ENCODE peak calls at places on chromosomes 5 and 9, in five cellular contexts. A is fibroblast of pulmonary artery, W is AG09309, K is IMR-90, N is A549. S is an unnamed sample.

GRCh38 chr9:78472111-78472510 is 175.2 kb downstream of the PSAT1 start:
- DNase-seq in A (no peak), W (no peak), K (no peak), N (no peak), S (no peak)

GRCh38 chr5:35672995-35673394 is 55.3 kb downstream of the SPEF2 start:
- DNase-seq in A (no peak), W (no peak), K (no peak), N (no peak), S (no peak)

GRCh38 chr5:16957305-16958165 is 21.4 kb upstream of the MYO10 start:
- DNase-seq in A (peak; percentile 94), W (peak; percentile 85), K (peak; percentile 98), N (no peak), S (peak; percentile 88)

GRCh38 chr9:33404782-33405362 is 2.5 kb upstream of the AQP7 start:
- DNase-seq in A (no peak), W (no peak), K (no peak), N (no peak), S (no peak)

GRCh38 chr9:136171009-136171800 is 33.7 kb downstream of the LHX3 start:
- DNase-seq in A (no peak), W (no peak), K (no peak), N (no peak), S (no peak)

GRCh38 chr9:114516913-114517312 is 11.6 kb upstream of the WHRN start:
- DNase-seq in A (peak; percentile 26), W (peak; percentile 29), K (peak; percentile 61), N (no peak), S (peak; percentile 63)

GRCh38 chr9:123267481-123268239 is 726 bp downstream of the STRBP start:
- DNase-seq in A (no peak), W (no peak), K (no peak), N (no peak), S (no peak)

GRCh38 chr5:111779260-111780254 is 22.6 kb upstream of the NREP start:
- DNase-seq in A (peak; percentile 44), W (no peak), K (peak; percentile 39), N (no peak), S (peak; percentile 48)

GRCh38 chr9:89606049-89606481 is 1.3 kb downstream of the GADD45G start:
- DNase-seq in A (peak; percentile 72), W (peak; percentile 20), K (peak; percentile 61), N (peak; percentile 28), S (peak; percentile 83)

GRCh38 chr5:31280210-31280609 is 86.7 kb downstream of the CDH6 start:
- DNase-seq in A (no peak), W (no peak), K (peak; percentile 37), N (no peak), S (no peak)

GRCh38 chr5:167839065-167839464 is 452.4 kb upstream of the WWC1 start:
- DNase-seq in A (no peak), W (no peak), K (no peak), N (no peak), S (peak; percentile 96)

GRCh38 chr9:75990181-75990580 is 99.7 kb downstream of the PCSK5 start:
- DNase-seq in A (no peak), W (no peak), K (no peak), N (no peak), S (no peak)

GRCh38 chr5:1544294-1545010 is 20.7 kb upstream of the LPCAT1 start:
- DNase-seq in A (no peak), W (no peak), K (no peak), N (no peak), S (no peak)

GRCh38 chr5:67161767-67162166 is 34.8 kb downstream of the CD180 start:
- DNase-seq in A (no peak), W (no peak), K (no peak), N (no peak), S (no peak)

GRCh38 chr5:175710361-175710760 is 52.5 kb downstream of the HRH2 start:
- DNase-seq in A (no peak), W (no peak), K (no peak), N (no peak), S (no peak)

GRCh38 chr9:126116351-126117157 is 210.1 kb upstream of the MVB12B start:
- DNase-seq in A (no peak), W (no peak), K (no peak), N (no peak), S (no peak)

GRCh38 chr9:133935328-133936040 is 56.6 kb downstream of the VAV2 start:
- DNase-seq in A (peak; percentile 65), W (no peak), K (peak; percentile 70), N (no peak), S (no peak)

GRCh38 chr5:9898319-9898718 is 268.2 kb upstream of the TAS2R1 start:
- DNase-seq in A (peak; percentile 72), W (peak; percentile 11), K (peak; percentile 49), N (peak; percentile 8), S (peak; percentile 69)

GRCh38 chr5:173315495-173316352 is 12.5 kb downstream of the STC2 start:
- DNase-seq in A (peak; percentile 86), W (peak; percentile 49), K (peak; percentile 91), N (no peak), S (peak; percentile 93)

GRCh38 chr5:146426853-146427618 is 20.1 kb upstream of the TCERG1 start:
- DNase-seq in A (peak; percentile 61), W (no peak), K (peak; percentile 52), N (peak; percentile 38), S (peak; percentile 50)

GRCh38 chr5:102578362-102578761 is 79.6 kb upstream of the SLCO6A1 start:
- DNase-seq in A (no peak), W (no peak), K (no peak), N (no peak), S (no peak)

GRCh38 chr5:102582706-102583105 is 83.9 kb upstream of the SLCO6A1 start:
- DNase-seq in A (no peak), W (peak; percentile 3), K (no peak), N (no peak), S (no peak)

GRCh38 chr5:102581011-102581410 is 82.2 kb upstream of the SLCO6A1 start:
- DNase-seq in A (no peak), W (no peak), K (no peak), N (no peak), S (peak; percentile 34)

GRCh38 chr5:102579379-102579778 is 80.6 kb upstream of the SLCO6A1 start:
- DNase-seq in A (no peak), W (no peak), K (no peak), N (no peak), S (no peak)

DNA sequence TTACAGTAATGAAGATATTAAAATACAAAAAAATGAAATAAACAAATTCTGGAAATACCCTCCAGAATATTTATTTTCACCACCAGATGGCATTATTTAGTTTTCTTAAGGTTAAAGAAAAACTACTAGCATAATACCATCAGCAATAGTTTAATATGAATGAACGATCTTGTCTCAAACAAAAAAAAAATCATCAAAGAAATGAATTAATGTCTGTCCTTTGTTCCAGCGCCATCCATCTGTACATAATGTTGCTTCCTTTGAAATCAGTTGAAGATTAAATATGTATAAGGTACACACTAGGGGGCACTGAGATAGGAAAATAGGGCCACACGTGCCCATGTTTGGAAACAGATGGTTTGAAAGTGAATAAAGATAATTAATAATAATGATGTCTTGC is 84.9 kb upstream of the SLCO6A1 start:
- DNase-seq in A (peak; percentile 44), W (no peak), K (peak; percentile 18), N (peak; percentile 5), S (peak; percentile 21)
- TF ChIP-seq CTCF in A (peak; percentile 25), W (no peak), K (peak; percentile 50), N (peak; percentile 79), S (peak; percentile 2)

GRCh38 chr5:98736753-98737152 is 36.7 kb upstream of the RGMB start:
- DNase-seq in A (no peak), W (no peak), K (no peak), N (no peak), S (no peak)

GRCh38 chr5:98735806-98736507 is 37.5 kb upstream of the RGMB start:
- DNase-seq in A (peak; percentile 79), W (peak; percentile 63), K (peak; percentile 87), N (no peak), S (peak; percentile 24)

DNA sequence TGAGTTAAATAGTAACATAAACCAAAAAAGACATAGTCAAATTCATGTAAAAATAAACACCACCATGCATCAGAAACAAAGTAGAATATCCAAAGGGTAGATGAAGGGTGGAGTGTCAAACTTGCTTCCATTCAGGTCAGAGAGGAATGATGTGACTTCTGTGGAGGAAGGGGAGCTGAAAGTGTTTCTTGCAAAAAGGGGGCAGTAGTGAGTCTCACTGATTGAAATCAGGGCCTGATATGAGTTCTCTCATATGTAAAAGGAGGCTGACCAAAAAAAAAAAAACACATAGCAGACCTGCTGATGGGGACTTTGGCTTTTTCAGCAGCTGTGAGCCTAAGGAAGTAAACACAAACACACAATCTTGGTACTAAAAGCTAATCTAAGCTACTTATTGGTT is 38.8 kb upstream of the RGMB start:
- DNase-seq in A (no peak), W (no peak), K (no peak), N (no peak), S (no peak)
- TF ChIP-seq CTCF in A (no peak), W (no peak), K (no peak), N (no peak), S (no peak)

GRCh38 chr5:179210478-179210877 is 134.8 kb downstream of the ADAMTS2 start:
- DNase-seq in A (no peak), W (no peak), K (no peak), N (no peak), S (no peak)

GRCh38 chr5:179211076-179211475 is 134.2 kb downstream of the ADAMTS2 start:
- DNase-seq in A (no peak), W (no peak), K (peak; percentile 29), N (no peak), S (no peak)

GRCh38 chr5:179211631-179212030 is 133.6 kb downstream of the ADAMTS2 start:
- DNase-seq in A (no peak), W (no peak), K (no peak), N (no peak), S (no peak)

GRCh38 chr5:179214678-179215077 is 130.6 kb downstream of the ADAMTS2 start:
- DNase-seq in A (no peak), W (no peak), K (no peak), N (no peak), S (no peak)

DNA sequence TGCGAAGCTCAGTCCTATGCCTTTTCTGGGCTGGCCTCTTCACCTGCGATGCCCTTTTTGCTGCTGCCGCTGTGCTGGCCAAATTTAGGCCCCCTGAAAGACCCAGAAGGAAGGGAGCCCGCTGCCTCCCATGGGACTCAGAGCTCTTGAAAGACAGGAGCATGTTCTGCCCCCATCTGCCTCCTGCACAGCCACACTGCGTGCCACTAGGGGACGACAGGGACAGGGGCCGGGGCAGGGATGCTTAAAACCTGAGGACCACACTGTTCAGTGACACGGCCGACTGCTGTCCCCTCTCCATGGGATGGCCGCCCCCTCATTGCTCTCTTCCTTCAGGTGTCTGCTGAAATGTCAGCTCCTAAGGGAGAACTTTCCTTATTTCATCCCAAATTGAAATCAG is 132.4 kb downstream of the ADAMTS2 start:
- DNase-seq in A (peak; percentile 36), W (no peak), K (no peak), N (no peak), S (no peak)
- TF ChIP-seq CTCF in A (peak; percentile 55), W (peak; percentile 54), K (peak; percentile 52), N (no peak), S (no peak)

DNA sequence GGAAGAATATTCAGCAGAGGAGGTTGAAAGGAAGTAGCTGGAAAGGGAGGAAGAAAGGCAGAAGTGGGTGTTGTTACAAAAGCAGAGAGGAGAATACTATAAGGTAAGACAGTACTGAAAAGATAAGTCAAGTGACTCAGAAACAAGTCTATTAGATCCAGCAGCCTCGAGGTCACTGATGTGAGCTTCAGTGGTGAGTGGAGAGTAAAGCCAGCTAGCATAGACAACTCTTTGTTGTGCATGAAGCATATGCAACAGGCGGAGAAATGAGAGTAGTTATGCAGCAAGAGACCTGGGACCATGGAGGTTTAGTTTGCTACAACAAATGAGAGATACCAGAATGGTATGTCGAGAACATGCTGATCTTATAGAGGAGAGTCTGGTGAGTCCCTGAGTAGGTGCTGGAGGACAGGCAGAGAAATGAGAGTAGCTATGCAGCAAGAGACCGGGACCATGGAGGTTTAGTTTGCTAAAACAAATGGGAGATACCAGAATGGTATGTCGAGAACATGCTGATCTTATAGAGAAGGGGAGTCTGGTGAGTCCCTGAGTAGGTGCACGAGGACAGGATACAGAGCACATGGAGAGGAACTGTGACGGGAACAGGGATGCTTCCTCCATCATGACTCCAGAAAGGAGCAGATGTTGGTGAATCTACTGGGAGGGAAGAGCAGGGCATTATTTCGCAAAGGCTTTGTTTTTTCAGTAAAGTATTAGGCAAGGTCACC is 36.0 kb downstream of the EQTN start:
- DNase-seq in A (no peak), W (no peak), K (no peak), N (no peak), S (no peak)
- TF ChIP-seq CTCF in A (no peak), W (no peak), K (no peak), N (no peak), S (no peak)

S was measured in epithelial cell of esophagus.